ENCODE peak calls at places on chromosomes 16 and 17, in six cellular contexts. M, K, J, E, Y and G are unnamed samples.

GRCh38 chr17:76968707-76969597 is 100.7 kb downstream of the MGAT5B start:
- DNase-seq in E (peak), M (no peak), K (peak), J (peak), Y (peak), G (peak)

GRCh38 chr16:79509221-79509631 is 91.3 kb downstream of the MAF start:
- DNase-seq in J (no peak), E (no peak), M (no peak), K (no peak), Y (peak), G (no peak)

GRCh38 chr17:73196500-73196899 is 3.6 kb downstream of the COG1 start:
- DNase-seq in J (no peak), E (peak), K (peak), Y (peak), M (no peak), G (no peak)

GRCh38 chr16:85473326-85473725 is 139.8 kb upstream of the GSE1 start:
- DNase-seq in Y (peak), J (no peak), M (no peak), E (no peak), K (no peak), G (no peak)

GRCh38 chr16:55728797-55729196 is 73.0 kb downstream of the SLC6A2 start:
- DNase-seq in E (no peak), J (peak), Y (no peak), K (no peak), M (no peak), G (no peak)

GRCh38 chr17:34254651-34255380 is at the start of gene CCL2:
- DNase-seq in M (peak), E (peak), Y (peak), J (no peak), K (peak), G (peak)

GRCh38 chr17:16439867-16440351 is 24.5 kb downstream of the TRPV2 start:
- DNase-seq in Y (no peak), E (no peak), M (no peak), J (peak), K (no peak), G (no peak)

GRCh38 chr17:31085563-31085962 is 9.2 kb upstream of the NF1 start:
- DNase-seq in K (peak), Y (no peak), J (peak), M (peak), E (no peak), G (no peak)

GRCh38 chr16:55495616-55496289 is 13.1 kb upstream of the LPCAT2 start:
- DNase-seq in K (peak), E (peak), M (peak), Y (no peak), J (no peak), G (no peak)

GRCh38 chr17:31490991-31491793 is 99.7 kb downstream of the RAB11FIP4 start:
- DNase-seq in E (no peak), K (no peak), M (no peak), Y (no peak), J (no peak), G (no peak)

GRCh38 chr17:3621146-3621720 is 12.0 kb upstream of the TRPV1 start:
- DNase-seq in M (no peak), Y (no peak), E (no peak), K (no peak), J (no peak), G (no peak)

GRCh38 chr16:4354512-4355409 is 3.6 kb upstream of the PAM16 start:
- DNase-seq in K (no peak), E (no peak), M (no peak), Y (no peak), J (no peak), G (no peak)
- H3K27ac ChIP-seq in K (no peak), E (no peak), M (no peak), Y (no peak), J (no peak), G (no peak)

GRCh38 chr16:74745109-74745615 is 29.5 kb downstream of the FA2H start:
- DNase-seq in K (no peak), M (no peak), Y (no peak), J (no peak), E (no peak), G (no peak)

GRCh38 chr16:74743045-74743667 is 31.5 kb downstream of the FA2H start:
- DNase-seq in Y (no peak), E (no peak), M (no peak), K (no peak), J (peak), G (no peak)

GRCh38 chr16:74742051-74742481 is 32.6 kb downstream of the FA2H start:
- DNase-seq in K (peak), E (no peak), M (peak), Y (no peak), J (no peak), G (no peak)

GRCh38 chr16:74744566-74744965 is 30.1 kb downstream of the FA2H start:
- DNase-seq in K (no peak), E (no peak), Y (no peak), M (no peak), J (no peak), G (no peak)

DNA sequence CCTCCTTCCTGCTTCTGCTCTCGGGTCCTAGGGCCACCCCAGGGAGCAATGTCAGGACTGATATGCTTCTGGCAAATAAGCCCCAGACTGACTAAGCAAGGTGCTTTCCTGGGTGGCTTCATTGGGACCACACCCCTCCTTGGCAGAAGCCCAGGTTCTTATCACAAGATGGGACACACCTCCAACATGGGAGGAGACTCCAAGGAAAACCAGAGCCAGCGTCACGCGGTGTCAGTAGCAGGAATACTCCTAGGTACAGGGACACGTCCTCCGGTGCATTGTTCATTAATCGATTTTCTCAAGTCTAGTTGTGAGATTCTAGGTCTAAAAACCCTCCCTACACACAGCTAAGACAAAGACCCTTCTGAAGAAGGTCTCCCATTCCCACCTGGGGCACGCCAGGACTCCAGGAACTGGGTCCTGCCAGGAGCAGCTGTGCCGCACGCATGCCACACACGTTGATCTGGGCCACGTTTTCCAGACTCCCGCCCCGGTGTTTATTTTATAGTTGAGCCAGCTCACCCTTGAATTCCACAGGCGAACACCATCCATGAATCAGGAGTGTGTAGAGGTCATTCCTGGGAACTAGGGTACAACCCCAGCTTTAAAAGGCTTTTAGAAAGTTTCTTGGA is 30.8 kb downstream of the FA2H start:
- DNase-seq in K (peak), J (peak), M (peak), Y (no peak), E (no peak), G (peak)
- H2AFZ ChIP-seq in K (no peak), J (peak), M (peak), Y (peak), E (no peak), G (peak)

GRCh38 chr16:12904041-12904671 is 2.8 kb downstream of the SHISA9 start:
- DNase-seq in M (no peak), Y (peak), E (peak), K (no peak), J (no peak), G (no peak)

GRCh38 chr16:12906271-12906670 is 4.9 kb downstream of the SHISA9 start:
- DNase-seq in K (no peak), M (no peak), Y (peak), E (no peak), J (no peak), G (no peak)

GRCh38 chr16:12903325-12904040 is 2.1 kb downstream of the SHISA9 start:
- DNase-seq in Y (peak), E (no peak), M (no peak), J (no peak), K (no peak), G (no peak)

GRCh38 chr16:12906765-12907516 is 5.5 kb downstream of the SHISA9 start:
- DNase-seq in Y (no peak), K (no peak), E (no peak), J (no peak), M (no peak), G (no peak)

GRCh38 chr16:12907670-12908233 is 6.4 kb downstream of the SHISA9 start:
- DNase-seq in Y (peak), J (peak), M (no peak), E (peak), K (no peak), G (no peak)
- TF ChIP-seq CTCF in Y (peak), J (peak), M (no peak), E (peak), K (no peak), G (peak)

GRCh38 chr17:28291780-28292330 is 27.1 kb upstream of the TMEM97 start:
- DNase-seq in Y (no peak), M (no peak), K (no peak), J (no peak), E (no peak), G (no peak)
- H3K27ac ChIP-seq in Y (no peak), M (no peak), K (no peak), J (no peak), E (no peak), G (no peak)

DNA sequence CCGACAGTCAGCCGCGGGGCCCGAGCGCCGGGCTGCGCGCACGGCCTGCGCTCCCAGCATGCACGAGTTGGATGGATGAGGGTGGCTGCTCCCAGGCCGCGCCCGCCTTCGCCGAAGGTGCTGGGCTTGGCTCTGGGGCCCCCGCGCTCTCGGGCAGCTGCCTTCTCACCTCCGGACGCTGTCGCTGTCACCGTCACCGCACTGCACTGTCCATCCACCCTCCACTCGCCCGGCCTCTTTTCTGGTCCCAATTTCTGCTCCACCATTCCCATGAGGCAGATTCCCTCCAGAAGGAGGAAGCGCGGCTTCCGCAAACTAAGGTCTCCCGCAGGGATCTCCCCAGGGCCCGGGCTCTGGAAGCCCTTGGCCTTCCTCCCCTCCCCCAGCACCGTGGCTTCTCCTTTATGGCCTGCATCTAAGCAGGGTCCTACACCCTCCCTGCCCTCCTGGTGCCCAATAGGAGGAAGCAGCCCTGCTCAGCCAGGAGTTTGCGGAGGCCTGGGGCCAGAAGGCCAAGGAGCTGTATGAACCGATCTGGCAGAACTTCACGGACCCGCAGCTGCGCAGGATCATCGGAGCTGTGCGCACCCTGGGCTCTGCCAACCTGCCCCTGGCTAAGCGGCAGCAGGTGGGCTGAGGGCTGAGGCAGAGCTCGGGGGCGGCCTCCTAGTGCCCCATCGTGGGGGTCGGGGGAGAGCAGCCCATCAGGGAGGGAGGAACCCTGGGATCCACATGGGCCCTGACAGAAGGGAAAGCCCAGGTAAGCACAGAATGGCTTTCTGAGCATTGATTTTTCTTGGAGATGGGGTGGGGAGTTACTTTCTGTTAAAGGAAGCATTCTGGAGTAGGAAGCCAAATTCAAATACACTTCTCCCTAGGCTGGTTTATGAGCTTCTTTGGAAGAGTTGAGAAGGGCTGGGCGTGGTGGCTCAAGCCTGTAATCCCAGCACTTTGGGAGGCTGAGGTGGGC is 895 bp downstream of the ACE start:
- DNase-seq in M (no peak), J (peak), Y (no peak), K (no peak), E (peak), G (no peak)
- H2AFZ ChIP-seq in M (peak), J (peak), Y (no peak), K (peak), E (no peak), G (no peak)

DNA sequence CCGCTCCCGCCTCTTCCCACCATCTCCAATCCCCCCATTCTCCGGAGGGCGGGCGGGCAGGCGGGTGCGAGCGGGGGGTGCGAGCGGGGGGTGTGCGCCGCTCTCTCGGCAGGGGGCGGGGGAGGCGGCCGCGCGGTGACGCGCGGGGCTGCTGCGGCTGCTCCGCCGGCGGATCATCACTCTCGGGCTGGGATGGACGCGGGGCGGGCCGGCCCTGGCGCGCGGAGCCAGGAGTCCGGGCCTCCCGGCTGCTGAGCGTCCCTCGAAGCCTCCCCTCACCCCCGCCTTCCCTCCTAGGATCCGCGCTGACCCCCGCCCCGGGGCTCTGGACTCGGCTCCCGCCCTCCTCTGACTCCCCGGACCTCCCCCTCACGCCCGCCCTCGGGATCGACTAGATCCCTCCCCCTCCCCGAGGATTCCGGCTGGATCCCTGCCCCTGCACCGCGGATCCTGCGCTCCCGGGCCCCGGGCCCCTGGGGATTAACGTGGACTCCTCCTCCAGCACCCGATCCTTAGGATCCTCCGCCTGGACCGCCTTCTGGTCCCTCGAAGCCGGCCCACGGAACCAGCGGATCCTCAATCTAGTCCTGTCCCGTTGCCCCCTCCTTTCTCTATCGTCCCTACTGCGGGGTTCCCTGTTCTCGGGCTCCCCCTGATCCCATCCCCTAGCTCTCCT is 978 bp upstream of the TMEM256 start:
- DNase-seq in J (no peak), K (no peak), Y (peak), E (peak), M (no peak), G (no peak)
- TF ChIP-seq CTCF in J (no peak), K (no peak), Y (no peak), E (no peak), M (no peak), G (no peak)

GRCh38 chr16:56910654-56911539 is 21.0 kb upstream of the HERPUD1 start:
- DNase-seq in J (peak), Y (no peak), E (no peak), K (peak), M (peak), G (no peak)

GRCh38 chr16:56910114-56910511 is 21.8 kb upstream of the HERPUD1 start:
- DNase-seq in K (no peak), Y (no peak), E (no peak), J (no peak), M (no peak), G (no peak)

GRCh38 chr16:56912746-56913703 is 18.9 kb upstream of the HERPUD1 start:
- DNase-seq in Y (no peak), J (no peak), M (peak), K (peak), E (no peak), G (no peak)

GRCh38 chr16:56909484-56910113 is 22.3 kb upstream of the HERPUD1 start:
- DNase-seq in K (peak), E (no peak), J (no peak), M (no peak), Y (no peak), G (no peak)

DNA sequence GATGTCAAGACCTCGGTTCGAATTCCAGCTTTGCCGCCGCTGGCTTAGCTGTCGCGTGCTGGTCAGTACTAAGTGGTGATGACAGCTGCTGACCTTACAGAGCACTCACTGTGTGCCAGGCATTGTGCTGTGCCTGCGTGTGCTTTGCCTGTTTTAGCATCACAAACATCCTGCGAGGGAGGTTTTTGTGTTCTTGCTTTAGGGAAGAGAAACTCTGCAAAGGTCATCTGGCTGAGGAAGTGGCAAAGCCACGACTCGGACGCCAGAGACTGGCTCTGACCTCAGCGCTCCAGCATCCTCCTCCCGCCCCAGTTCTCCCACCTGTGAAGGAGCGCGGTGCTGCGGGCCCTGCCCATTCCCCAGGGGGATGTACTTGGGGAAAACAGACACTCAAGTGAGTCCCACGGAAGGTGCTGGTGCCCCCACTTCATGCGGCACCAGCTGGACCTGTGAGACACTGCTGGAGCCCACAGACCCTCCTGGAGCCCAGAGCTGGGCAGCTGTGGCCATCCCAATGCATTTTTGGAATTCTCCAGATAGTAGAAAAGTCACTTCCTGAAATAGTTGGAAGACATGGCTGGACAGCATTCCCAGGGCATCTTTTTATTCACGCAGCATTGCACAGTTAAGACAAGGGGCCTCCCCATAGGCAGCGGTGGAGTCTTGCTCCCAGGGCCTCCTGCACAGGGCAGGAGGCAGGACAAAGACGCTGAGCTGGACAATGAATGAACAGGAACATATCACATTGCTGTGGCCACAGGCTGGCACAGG is 20.0 kb upstream of the HERPUD1 start:
- DNase-seq in M (peak), E (no peak), J (no peak), K (peak), Y (peak), G (no peak)
- H3K27ac ChIP-seq in M (peak), E (no peak), J (no peak), K (no peak), Y (no peak), G (no peak)

DNA sequence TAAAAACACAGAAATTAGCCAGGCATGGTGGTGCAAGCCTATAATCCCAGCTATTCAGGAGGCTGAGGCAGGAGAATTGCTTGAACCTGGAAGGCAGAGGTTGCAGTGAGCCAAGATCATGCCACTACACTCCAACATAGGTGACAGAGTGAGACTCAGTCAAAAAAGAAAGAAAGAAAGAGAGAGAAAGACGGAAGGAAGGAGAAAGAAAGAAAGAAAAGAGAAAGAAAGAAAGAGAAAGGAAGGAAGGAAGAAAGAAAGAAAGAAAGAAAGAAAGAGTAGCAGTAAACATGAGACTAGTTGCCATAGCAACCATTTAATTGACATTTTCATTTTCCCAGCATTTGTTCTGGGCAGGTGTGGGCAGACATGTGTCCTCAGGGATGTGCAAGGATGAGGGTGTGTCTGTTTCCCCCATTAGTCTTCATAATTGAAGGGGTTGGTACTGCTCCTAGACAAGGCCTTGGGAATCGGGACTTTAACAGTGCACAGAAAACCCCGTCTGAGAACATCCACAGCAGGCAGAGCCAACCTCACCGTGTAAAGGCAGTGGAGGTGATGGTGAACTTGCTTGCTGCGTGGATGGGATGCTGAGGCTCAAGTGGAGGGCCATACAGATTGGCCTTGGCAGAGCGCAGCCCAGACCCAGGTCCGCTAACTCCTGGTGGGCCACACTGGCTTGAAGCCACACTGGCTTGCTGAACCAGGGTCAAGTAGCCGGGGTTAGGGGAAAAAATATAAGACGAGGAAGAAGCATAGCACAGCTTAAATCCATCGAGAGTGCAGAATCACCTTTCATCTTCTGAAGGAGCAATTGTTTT is 35.2 kb upstream of the KIFC3 start:
- DNase-seq in Y (no peak), M (no peak), J (no peak), E (no peak), K (no peak), G (no peak)
- H2AFZ ChIP-seq in Y (no peak), M (no peak), J (no peak), E (no peak), K (no peak), G (no peak)

DNA sequence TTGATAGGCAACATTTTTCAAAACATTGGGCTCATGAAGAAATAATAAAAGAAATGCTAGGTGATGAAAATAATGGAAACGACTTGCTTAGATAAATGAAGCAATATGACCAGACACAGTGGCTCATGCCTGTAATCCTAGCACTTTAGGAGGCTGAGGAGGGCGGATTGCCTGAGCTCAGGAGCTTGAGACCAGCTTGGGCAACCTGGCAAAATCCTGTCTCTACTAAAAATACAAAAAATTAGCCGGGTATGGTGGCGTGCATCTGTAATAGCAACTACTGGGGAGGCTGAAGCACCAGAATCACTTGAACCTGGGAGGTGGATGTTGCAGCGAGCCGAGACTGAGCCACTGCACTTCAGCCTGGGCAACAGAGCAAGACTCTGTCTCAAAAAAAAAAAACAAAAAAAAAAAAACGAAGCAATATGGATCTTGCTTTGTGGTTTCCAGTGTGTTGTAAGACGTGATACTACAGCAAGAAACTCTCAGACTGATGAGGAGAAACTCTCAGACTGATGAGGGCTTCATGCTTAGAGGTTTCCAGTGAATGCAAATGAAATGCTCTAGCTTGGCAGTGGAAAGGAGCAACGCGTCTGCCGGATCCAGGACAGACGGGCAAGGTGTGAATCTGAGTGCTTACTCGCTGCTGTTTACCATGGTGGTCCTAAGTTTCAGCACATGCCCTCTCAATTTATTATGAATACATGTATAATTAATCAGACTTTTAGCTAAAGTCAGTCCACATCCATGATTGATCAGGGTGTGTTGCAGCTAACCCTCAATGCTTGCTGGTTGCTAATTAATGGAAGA is 11.5 kb upstream of the IGF2BP1 start:
- DNase-seq in M (no peak), K (no peak), J (peak), E (peak), Y (no peak), G (no peak)
- TF ChIP-seq CTCF in M (no peak), K (no peak), J (no peak), E (no peak), Y (no peak), G (no peak)